ENCODE peak calls at places on chromosomes 11 and 22, in nine cellular contexts. L, F, E, C, B, R, M, I and O are unnamed samples.

GRCh38 chr11:119371067-119371601 is 10.4 kb downstream of the USP2 start:
- DNase-seq in L (no peak), F (no peak), E (no peak), C (no peak), B (no peak), R (no peak), M (no peak), I (no peak), O (no peak)

GRCh38 chr11:126992804-126993111 is 7.8 kb downstream of the KIRREL3 start:
- DNase-seq in L (no peak), F (peak; percentile 29), E (no peak), C (no peak), B (no peak), R (peak; percentile 95), M (no peak), I (no peak), O (no peak)

GRCh38 chr22:40002935-40003715 is 8.4 kb downstream of the FAM83F start:
- DNase-seq in L (no peak), F (no peak), E (no peak), C (no peak), B (no peak), R (no peak), M (no peak), I (no peak), O (no peak)

GRCh38 chr22:29856496-29856895 is 18.4 kb upstream of the ASCC2 start:
- DNase-seq in L (no peak), F (no peak), E (no peak), C (no peak), B (no peak), R (no peak), M (no peak), I (no peak), O (no peak)

GRCh38 chr22:48567213-48567975 is 1260.3 kb downstream of the BRD1 start:
- DNase-seq in L (no peak), F (no peak), E (no peak), C (no peak), B (no peak), R (no peak), M (no peak), I (no peak), O (no peak)

GRCh38 chr11:17238377-17238776 is 30.6 kb upstream of the PIK3C2A start:
- DNase-seq in L (no peak), F (no peak), E (peak; percentile 73), C (no peak), B (no peak), R (no peak), M (peak; percentile 28), I (no peak), O (no peak)

GRCh38 chr11:61057615-61058014 is 44.7 kb upstream of the CD5 start:
- DNase-seq in L (no peak), F (no peak), E (no peak), C (no peak), B (no peak), R (no peak), M (no peak), I (no peak), O (no peak)

GRCh38 chr22:18001040-18001893 is 23.1 kb downstream of the MICAL3 start:
- DNase-seq in L (peak; percentile 95), F (peak; percentile 97), E (peak; percentile 85), C (peak; percentile 94), B (peak; percentile 91), R (peak; percentile 99), M (peak; percentile 86), I (peak; percentile 82), O (peak; percentile 90)

GRCh38 chr11:118438314-118438931 is 2.1 kb downstream of the KMT2A start:
- DNase-seq in L (peak; percentile 35), F (peak; percentile 61), E (peak; percentile 68), C (peak; percentile 75), B (peak; percentile 81), R (peak; percentile 87), M (no peak), I (peak; percentile 62), O (peak; percentile 68)

GRCh38 chr11:105137286-105137685 is 2.3 kb downstream of the CARD18 start:
- DNase-seq in L (no peak), F (no peak), E (no peak), C (no peak), B (no peak), R (peak; percentile 43), M (no peak), I (no peak), O (no peak)

GRCh38 chr11:69484427-69485259 is 3.2 kb downstream of the LINC01488 start:
- DNase-seq in L (no peak), F (no peak), E (no peak), C (peak; percentile 51), B (no peak), R (no peak), M (no peak), I (no peak), O (no peak)

GRCh38 chr11:24386551-24387404 is 110.1 kb upstream of the LUZP2 start:
- DNase-seq in L (no peak), F (peak; percentile 18), E (no peak), C (no peak), B (no peak), R (peak; percentile 68), M (no peak), I (no peak), O (no peak)

GRCh38 chr22:31259798-31260473 is 32.4 kb downstream of the PIK3IP1 start:
- DNase-seq in L (no peak), F (no peak), E (no peak), C (no peak), B (no peak), R (no peak), M (no peak), I (no peak), O (peak; percentile 43)

GRCh38 chr11:29320196-29320595 is 696.6 kb downstream of the KCNA4 start:
- DNase-seq in L (no peak), F (no peak), E (no peak), C (no peak), B (no peak), R (no peak), M (no peak), I (no peak), O (no peak)

GRCh38 chr11:120964857-120965256 is 59.0 kb upstream of the TBCEL start:
- DNase-seq in L (no peak), F (no peak), E (no peak), C (no peak), B (no peak), R (peak; percentile 72), M (no peak), I (no peak), O (no peak)

DNA sequence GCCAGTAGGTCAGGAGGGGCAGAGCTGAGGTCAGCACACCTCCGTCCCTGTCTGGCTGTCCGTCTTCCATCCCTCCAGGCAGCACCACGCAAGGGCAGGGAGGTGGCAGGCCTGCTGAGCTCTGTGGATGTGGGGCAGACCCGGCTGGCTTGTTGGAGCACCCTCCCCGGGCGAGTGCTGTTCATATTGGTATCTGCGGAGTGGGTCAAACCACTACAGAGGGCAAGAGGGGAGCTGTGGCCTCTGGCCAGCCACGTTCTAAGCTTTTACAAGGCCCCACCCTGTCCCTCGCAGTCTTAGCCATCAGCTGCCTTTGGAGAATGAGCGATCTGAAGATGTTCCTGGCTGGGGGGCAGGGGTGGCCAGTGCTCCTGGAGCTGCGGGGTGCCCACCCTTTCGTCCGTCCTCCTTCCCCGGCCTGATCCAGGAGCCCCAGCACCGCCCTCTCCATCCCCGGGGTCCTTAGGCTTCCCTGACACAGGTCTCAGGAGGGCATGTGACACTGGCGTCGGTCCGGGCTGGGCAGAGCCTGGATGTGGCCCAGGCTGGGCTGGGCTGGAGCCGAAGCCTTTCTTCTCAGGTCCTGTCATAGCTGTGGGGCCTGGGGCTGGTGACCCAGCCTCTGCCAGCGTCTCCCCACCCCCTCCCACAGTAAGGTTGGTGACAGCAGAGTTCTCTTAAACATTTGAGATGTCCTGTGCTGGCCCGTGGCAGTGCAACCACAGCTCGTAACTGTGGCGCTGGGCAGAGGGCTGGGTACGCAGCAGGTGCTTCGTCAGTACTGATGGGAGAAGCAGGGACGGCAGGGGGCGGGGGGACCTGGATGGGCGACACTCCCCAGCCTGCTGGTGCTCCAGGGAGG is 31.7 kb upstream of the GRAMD4 start:
- DNase-seq in L (no peak), F (no peak), E (no peak), C (peak; percentile 82), B (no peak), R (no peak), M (no peak), I (no peak), O (peak; percentile 90)
- H3K4me1 ChIP-seq in L (no peaks in the 10 kb centered on the region), F (no peaks in the 10 kb centered on the region), E (no peaks in the 10 kb centered on the region), C (peaks cover 20% of the 10 kb centered on the region), B (no peaks in the 10 kb centered on the region), R (peaks cover 10% of the 10 kb centered on the region), M (peaks cover 85% of the 10 kb centered on the region), I (peaks cover 21% of the 10 kb centered on the region), O (peaks cover 87% of the 10 kb centered on the region)

GRCh38 chr11:77412814-77413213 is 61.1 kb downstream of the PAK1 start:
- DNase-seq in L (no peak), F (no peak), E (no peak), C (no peak), B (no peak), R (no peak), M (no peak), I (no peak), O (no peak)
- H3K4me3 ChIP-seq in L (no peak overlapping the region), F (no peak overlapping the region), E (no peak overlapping the region), C (no peak overlapping the region), B (no peak overlapping the region), R (no peak overlapping the region), M (no peak overlapping the region), I (no peak overlapping the region), O (no peak overlapping the region)

DNA sequence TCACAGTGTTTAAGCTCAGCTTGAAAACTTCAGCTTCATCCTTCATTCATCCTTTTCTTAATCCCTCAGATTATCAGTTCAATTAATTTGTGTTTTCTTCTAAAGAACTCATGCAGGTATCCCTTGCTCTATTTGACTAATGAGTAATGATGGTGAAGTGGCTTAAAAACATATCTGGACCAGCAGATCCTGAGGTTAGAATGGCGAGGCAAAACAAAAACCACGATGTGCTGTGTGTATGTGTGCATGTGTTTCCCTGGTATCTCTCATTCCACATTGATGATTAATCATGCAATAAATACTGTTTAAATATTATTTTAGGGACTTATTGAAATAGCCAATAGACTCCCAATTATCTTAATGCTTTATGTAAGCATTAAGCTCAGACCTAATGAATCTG is 437.0 kb downstream of the DYNC2H1 start:
- DNase-seq in L (no peak), F (no peak), E (no peak), C (no peak), B (no peak), R (peak; percentile 67), M (no peak), I (no peak), O (no peak)
- TF ChIP-seq POLR2A in L (no peak), F (no peak), E (no peak), C (no peak), B (no peak), R (no peak), M (no peak), I (no peak), O (no peak)

GRCh38 chr11:64851831-64852337 is 7.4 kb upstream of the CDC42BPG start:
- DNase-seq in L (no peak), F (no peak), E (no peak), C (no peak), B (no peak), R (no peak), M (no peak), I (peak; percentile 82), O (no peak)
- H3K4me1 ChIP-seq in L (peaks cover 17% of the 10 kb centered on the region), F (peaks cover 93% of the 10 kb centered on the region), E (no peaks in the 10 kb centered on the region), C (peaks cover 89% of the 10 kb centered on the region), B (peaks cover 31% of the 10 kb centered on the region), R (peaks cover 38% of the 10 kb centered on the region), M (peaks cover 100% of the 10 kb centered on the region), I (peaks cover 97% of the 10 kb centered on the region), O (peaks cover 4% of the 10 kb centered on the region)

GRCh38 chr11:74877132-74877531 is 71.8 kb downstream of the XRRA1 start:
- DNase-seq in L (no peak), F (peak; percentile 61), E (no peak), C (no peak), B (no peak), R (peak; percentile 12), M (no peak), I (no peak), O (no peak)
- H3K4me3 ChIP-seq in L (no peak overlapping the region), F (no peak overlapping the region), E (no peak overlapping the region), C (no peak overlapping the region), B (no peak overlapping the region), R (no peak overlapping the region), M (no peak overlapping the region), I (no peak overlapping the region), O (no peak overlapping the region)

GRCh38 chr22:23750744-23751440 is at the start of gene ZNF70:
- DNase-seq in L (peak; percentile 77), F (peak; percentile 82), E (peak; percentile 92), C (peak; percentile 98), B (peak; percentile 84), R (peak; percentile 74), M (peak; percentile 95), I (peak; percentile 91), O (peak; percentile 93)
- TF ChIP-seq POLR2A in L (no peak), F (peak; percentile 6), E (peak; percentile 46), C (no peak), B (peak; percentile 68), R (peak; percentile 74), M (peak; percentile 39), I (peak; percentile 60), O (no peak)